ENCODE peak calls at places on chromosomes 11 and 22, in nine cellular contexts. Q is AG09319; M is bronchial epithelial cell; Y is activated CD4-positive, alpha-beta T cell treated with anti-CD3 and anti-CD28 coated beads, Interleukin-2, amount 50 U/mL, for 48 hours; I is AG09309; A is ovary; U is H54; K is CD8-positive, alpha-beta T cell; T is T1000. D is an unnamed sample.

GRCh38 chr11:12444601-12445000 is 67.2 kb downstream of the PARVA start:
- DNase-seq in A (no peak), U (no peak), K (no peak), M (no peak), Y (no peak), T (no peak), Q (no peak), I (no peak), D (no peak)

GRCh38 chr11:119641991-119642745 is 86.8 kb downstream of the NECTIN1 start:
- DNase-seq in T (no peak), I (no peak), M (peak), Q (no peak), A (no peak), K (peak), U (no peak), Y (peak), D (peak)

GRCh38 chr11:70462818-70463477 is 64.6 kb downstream of the CTTN start:
- DNase-seq in T (no peak), I (no peak), M (no peak), Q (no peak), Y (no peak), A (no peak), K (no peak), U (no peak), D (no peak)

GRCh38 chr22:50146440-50147228 is 23.9 kb upstream of the PANX2 start:
- DNase-seq in I (peak), A (peak), M (peak), Y (no peak), Q (no peak), U (no peak), K (no peak), T (no peak), D (peak)

GRCh38 chr11:43905788-43906187 is 25.2 kb downstream of the ALKBH3 start:
- DNase-seq in Q (no peak), I (no peak), K (no peak), T (no peak), Y (no peak), M (no peak), U (no peak), A (no peak), D (no peak)

GRCh38 chr11:117144477-117145392 is 648 bp downstream of the PAFAH1B2 start:
- DNase-seq in U (peak), A (peak), T (no peak), Q (no peak), Y (peak), I (no peak), M (peak), K (peak), D (peak)

GRCh38 chr11:121111053-121111724 is 10.1 kb downstream of the TECTA start:
- DNase-seq in A (no peak), Y (no peak), T (no peak), I (no peak), Q (no peak), M (no peak), K (no peak), U (no peak), D (no peak)

GRCh38 chr11:84273541-84273940 is 987.4 kb upstream of the CCDC90B start:
- DNase-seq in I (no peak), M (no peak), K (no peak), T (no peak), U (no peak), Y (no peak), Q (no peak), A (no peak), D (no peak)

GRCh38 chr11:2580444-2581050 is 119.2 kb downstream of the KCNQ1OT1 start:
- DNase-seq in T (no peak), K (no peak), I (no peak), U (no peak), Y (no peak), M (no peak), A (peak), Q (no peak), D (no peak)

GRCh38 chr11:68569357-68569756 is 108.8 kb downstream of the PPP6R3 start:
- DNase-seq in I (no peak), A (no peak), T (no peak), Q (no peak), K (no peak), Y (no peak), M (no peak), U (no peak), D (no peak)

GRCh38 chr11:71339178-71339881 is 87.0 kb upstream of the SHANK2 start:
- DNase-seq in Q (no peak), Y (no peak), M (peak), T (no peak), I (no peak), A (peak), U (no peak), K (no peak), D (no peak)

GRCh38 chr22:46369716-46370583 is 34.4 kb downstream of the TRMU start:
- DNase-seq in K (no peak), Y (no peak), U (no peak), Q (no peak), T (no peak), I (no peak), A (no peak), M (no peak), D (no peak)

GRCh38 chr22:35542157-35542971 is 1.7 kb downstream of the RASD2 start:
- DNase-seq in Q (no peak), U (no peak), I (no peak), M (no peak), K (no peak), T (no peak), Y (no peak), A (no peak), D (no peak)

GRCh38 chr11:64245401-64245796 is 1.3 kb downstream of the PPP1R14B start:
- DNase-seq in M (no peak), Y (no peak), K (peak), U (no peak), I (no peak), Q (no peak), A (peak), T (no peak), D (no peak)

GRCh38 chr11:629237-629583 is 2.2 kb upstream of the SCT start:
- DNase-seq in M (no peak), I (no peak), A (no peak), K (no peak), Y (peak), T (no peak), Q (no peak), U (no peak), D (no peak)

GRCh38 chr11:19766206-19766605 is 53.6 kb downstream of the NAV2 start:
- DNase-seq in I (no peak), K (no peak), T (no peak), Q (no peak), A (no peak), Y (no peak), M (no peak), U (no peak), D (peak)

GRCh38 chr11:44607324-44607962 is 42.0 kb downstream of the CD82 start:
- DNase-seq in Y (peak), Q (no peak), K (no peak), U (peak), I (peak), M (peak), A (no peak), T (no peak), D (no peak)

GRCh38 chr11:45182902-45183301 is 36.5 kb downstream of the PRDM11 start:
- DNase-seq in A (no peak), M (peak), I (no peak), T (no peak), Y (peak), U (peak), Q (no peak), K (no peak), D (peak)

GRCh38 chr22:40396882-40397281 is 26.5 kb downstream of the SGSM3 start:
- DNase-seq in Q (no peak), I (no peak), Y (no peak), T (no peak), U (no peak), A (no peak), M (peak), K (no peak), D (peak)

D was measured in neural progenitor cell.